ENCODE peak calls at places on chromosomes 7 and 10, in ten cellular contexts. One of them, this sample, is unnamed.

GRCh38 chr10:63976538-63976937 is 455.3 kb downstream of the REEP3 start:
- DNase-seq in neural crest cell: peak; percentile 51
- DNase-seq in lung: peak; percentile 51
- DNase-seq in AG10803: peak; percentile 32
- DNase-seq in astrocyte of the cerebellum: no peak
- DNase-seq in Daoy: no peak
- DNase-seq in mammary epithelial cell: peak; percentile 9
- DNase-seq in amygdala: peak; percentile 10
- DNase-seq in bronchial epithelial cell: peak; percentile 25
- DNase-seq in CD8-positive, alpha-beta memory T cell: no peak
- DNase-seq in this sample: peak; percentile 38

GRCh38 chr7:102152672-102153585 is 133.7 kb upstream of the SH2B2 start:
- DNase-seq in bronchial epithelial cell: peak; percentile 94
- DNase-seq in lung: peak; percentile 42
- DNase-seq in mammary epithelial cell: peak; percentile 42
- DNase-seq in CD8-positive, alpha-beta memory T cell: no peak
- DNase-seq in neural crest cell: no peak
- DNase-seq in AG10803: peak; percentile 38
- DNase-seq in astrocyte of the cerebellum: peak; percentile 27
- DNase-seq in Daoy: peak; percentile 50
- DNase-seq in amygdala: no peak
- DNase-seq in this sample: peak; percentile 24

GRCh38 chr7:21251166-21251806 is 176.6 kb upstream of the SP4 start:
- DNase-seq in mammary epithelial cell: no peak
- DNase-seq in neural crest cell: no peak
- DNase-seq in Daoy: no peak
- DNase-seq in astrocyte of the cerebellum: no peak
- DNase-seq in AG10803: no peak
- DNase-seq in bronchial epithelial cell: no peak
- DNase-seq in lung: no peak
- DNase-seq in CD8-positive, alpha-beta memory T cell: no peak
- DNase-seq in amygdala: no peak
- DNase-seq in this sample: peak; percentile 18

GRCh38 chr7:107045980-107046379 is 1.5 kb downstream of the PRKAR2B start:
- DNase-seq in amygdala: no peak
- DNase-seq in astrocyte of the cerebellum: no peak
- DNase-seq in mammary epithelial cell: no peak
- DNase-seq in Daoy: peak; percentile 46
- DNase-seq in CD8-positive, alpha-beta memory T cell: no peak
- DNase-seq in lung: no peak
- DNase-seq in AG10803: peak; percentile 91
- DNase-seq in neural crest cell: no peak
- DNase-seq in bronchial epithelial cell: no peak
- DNase-seq in this sample: peak; percentile 39

GRCh38 chr10:78382776-78383175 is 349.1 kb downstream of the RPS24 start:
- DNase-seq in AG10803: no peak
- DNase-seq in CD8-positive, alpha-beta memory T cell: no peak
- DNase-seq in astrocyte of the cerebellum: no peak
- DNase-seq in Daoy: no peak
- DNase-seq in bronchial epithelial cell: no peak
- DNase-seq in lung: no peak
- DNase-seq in neural crest cell: no peak
- DNase-seq in amygdala: no peak
- DNase-seq in mammary epithelial cell: no peak
- DNase-seq in this sample: no peak

GRCh38 chr7:116500071-116500853 is 724 bp downstream of the CAV2 start:
- DNase-seq in CD8-positive, alpha-beta memory T cell: no peak
- DNase-seq in astrocyte of the cerebellum: no peak
- DNase-seq in bronchial epithelial cell: peak; percentile 91
- DNase-seq in mammary epithelial cell: peak; percentile 94
- DNase-seq in lung: peak; percentile 34
- DNase-seq in amygdala: peak; percentile 8
- DNase-seq in AG10803: peak; percentile 57
- DNase-seq in Daoy: peak; percentile 89
- DNase-seq in neural crest cell: peak; percentile 14
- DNase-seq in this sample: peak; percentile 74

GRCh38 chr10:110681023-110681681 is 37.0 kb downstream of the RBM20 start:
- DNase-seq in neural crest cell: peak; percentile 53
- DNase-seq in AG10803: no peak
- DNase-seq in mammary epithelial cell: no peak
- DNase-seq in astrocyte of the cerebellum: no peak
- DNase-seq in CD8-positive, alpha-beta memory T cell: peak; percentile 16
- DNase-seq in lung: peak; percentile 27
- DNase-seq in amygdala: no peak
- DNase-seq in bronchial epithelial cell: peak; percentile 35
- DNase-seq in Daoy: peak; percentile 44
- DNase-seq in this sample: peak; percentile 60

GRCh38 chr7:79398145-79398749 is 55.2 kb downstream of the MAGI2 start:
- DNase-seq in Daoy: no peak
- DNase-seq in AG10803: no peak
- DNase-seq in astrocyte of the cerebellum: no peak
- DNase-seq in bronchial epithelial cell: no peak
- DNase-seq in amygdala: no peak
- DNase-seq in CD8-positive, alpha-beta memory T cell: no peak
- DNase-seq in neural crest cell: no peak
- DNase-seq in lung: no peak
- DNase-seq in mammary epithelial cell: no peak
- DNase-seq in this sample: peak; percentile 68

GRCh38 chr10:14918964-14919363 is 34.9 kb downstream of the DCLRE1C start:
- DNase-seq in neural crest cell: no peak
- DNase-seq in bronchial epithelial cell: no peak
- DNase-seq in Daoy: no peak
- DNase-seq in AG10803: no peak
- DNase-seq in CD8-positive, alpha-beta memory T cell: no peak
- DNase-seq in mammary epithelial cell: no peak
- DNase-seq in amygdala: no peak
- DNase-seq in lung: no peak
- DNase-seq in astrocyte of the cerebellum: no peak
- DNase-seq in this sample: no peak

GRCh38 chr10:108566216-108567107 is 1356.8 kb downstream of the XPNPEP1 start:
- DNase-seq in lung: no peak
- DNase-seq in bronchial epithelial cell: no peak
- DNase-seq in AG10803: no peak
- DNase-seq in CD8-positive, alpha-beta memory T cell: no peak
- DNase-seq in astrocyte of the cerebellum: no peak
- DNase-seq in amygdala: no peak
- DNase-seq in Daoy: no peak
- DNase-seq in mammary epithelial cell: no peak
- DNase-seq in neural crest cell: no peak
- DNase-seq in this sample: no peak

GRCh38 chr7:98687331-98687863 is 70.3 kb downstream of the NPTX2 start:
- DNase-seq in mammary epithelial cell: no peak
- DNase-seq in astrocyte of the cerebellum: no peak
- DNase-seq in Daoy: no peak
- DNase-seq in amygdala: no peak
- DNase-seq in bronchial epithelial cell: no peak
- DNase-seq in AG10803: no peak
- DNase-seq in lung: no peak
- DNase-seq in CD8-positive, alpha-beta memory T cell: no peak
- DNase-seq in neural crest cell: no peak
- DNase-seq in this sample: peak; percentile 28

GRCh38 chr7:50418086-50418515 is 32.0 kb downstream of the FIGNL1 start:
- DNase-seq in lung: peak; percentile 68
- DNase-seq in CD8-positive, alpha-beta memory T cell: peak; percentile 49
- DNase-seq in bronchial epithelial cell: peak; percentile 74
- DNase-seq in astrocyte of the cerebellum: peak; percentile 60
- DNase-seq in neural crest cell: peak; percentile 73
- DNase-seq in AG10803: peak; percentile 70
- DNase-seq in Daoy: peak; percentile 91
- DNase-seq in amygdala: peak; percentile 21
- DNase-seq in mammary epithelial cell: peak; percentile 71
- DNase-seq in this sample: peak; percentile 77

GRCh38 chr10:75398630-75399460 is 2.7 kb downstream of the ZNF503 start:
- DNase-seq in Daoy: no peak
- DNase-seq in amygdala: no peak
- DNase-seq in mammary epithelial cell: peak; percentile 53
- DNase-seq in astrocyte of the cerebellum: no peak
- DNase-seq in AG10803: peak; percentile 37
- DNase-seq in lung: peak; percentile 44
- DNase-seq in CD8-positive, alpha-beta memory T cell: no peak
- DNase-seq in neural crest cell: peak; percentile 35
- DNase-seq in bronchial epithelial cell: no peak
- DNase-seq in this sample: peak; percentile 80

GRCh38 chr10:43888551-43888950 is 239.9 kb upstream of the ZNF32 start:
- DNase-seq in amygdala: no peak
- DNase-seq in lung: no peak
- DNase-seq in astrocyte of the cerebellum: peak; percentile 50
- DNase-seq in bronchial epithelial cell: peak; percentile 1
- DNase-seq in CD8-positive, alpha-beta memory T cell: no peak
- DNase-seq in Daoy: no peak
- DNase-seq in mammary epithelial cell: peak; percentile 24
- DNase-seq in AG10803: peak; percentile 87
- DNase-seq in neural crest cell: no peak
- DNase-seq in this sample: no peak

GRCh38 chr10:129917936-129918335 is 46.1 kb downstream of the EBF3 start:
- DNase-seq in bronchial epithelial cell: no peak
- DNase-seq in amygdala: no peak
- DNase-seq in astrocyte of the cerebellum: no peak
- DNase-seq in lung: no peak
- DNase-seq in neural crest cell: no peak
- DNase-seq in mammary epithelial cell: no peak
- DNase-seq in Daoy: no peak
- DNase-seq in CD8-positive, alpha-beta memory T cell: no peak
- DNase-seq in AG10803: no peak
- DNase-seq in this sample: no peak

GRCh38 chr10:80167471-80167870 is 34.9 kb downstream of the PLAC9 start:
- DNase-seq in Daoy: no peak
- DNase-seq in bronchial epithelial cell: no peak
- DNase-seq in AG10803: no peak
- DNase-seq in lung: no peak
- DNase-seq in CD8-positive, alpha-beta memory T cell: no peak
- DNase-seq in mammary epithelial cell: no peak
- DNase-seq in astrocyte of the cerebellum: no peak
- DNase-seq in amygdala: no peak
- DNase-seq in neural crest cell: no peak
- DNase-seq in this sample: no peak

GRCh38 chr7:17709127-17709526 is 231.2 kb downstream of the SNX13 start:
- DNase-seq in bronchial epithelial cell: no peak
- DNase-seq in Daoy: no peak
- DNase-seq in AG10803: no peak
- DNase-seq in neural crest cell: no peak
- DNase-seq in mammary epithelial cell: no peak
- DNase-seq in astrocyte of the cerebellum: no peak
- DNase-seq in CD8-positive, alpha-beta memory T cell: no peak
- DNase-seq in lung: no peak
- DNase-seq in amygdala: no peak
- DNase-seq in this sample: no peak

GRCh38 chr10:46546591-46547330 is 9.7 kb downstream of the GPRIN2 start:
- DNase-seq in CD8-positive, alpha-beta memory T cell: no peak
- DNase-seq in mammary epithelial cell: peak; percentile 65
- DNase-seq in Daoy: no peak
- DNase-seq in lung: peak; percentile 84
- DNase-seq in amygdala: no peak
- DNase-seq in neural crest cell: no peak
- DNase-seq in AG10803: no peak
- DNase-seq in astrocyte of the cerebellum: no peak
- DNase-seq in bronchial epithelial cell: peak; percentile 68
- DNase-seq in this sample: no peak

GRCh38 chr10:36344240-36344639 is 702.1 kb upstream of the FZD8 start:
- DNase-seq in amygdala: no peak
- DNase-seq in bronchial epithelial cell: peak; percentile 35
- DNase-seq in mammary epithelial cell: peak; percentile 46
- DNase-seq in lung: no peak
- DNase-seq in CD8-positive, alpha-beta memory T cell: no peak
- DNase-seq in neural crest cell: no peak
- DNase-seq in Daoy: no peak
- DNase-seq in AG10803: peak; percentile 53
- DNase-seq in astrocyte of the cerebellum: no peak
- DNase-seq in this sample: peak; percentile 43

GRCh38 chr10:326894-327635 is 191.8 kb downstream of the ZMYND11 start:
- DNase-seq in neural crest cell: no peak
- DNase-seq in mammary epithelial cell: no peak
- DNase-seq in CD8-positive, alpha-beta memory T cell: no peak
- DNase-seq in bronchial epithelial cell: no peak
- DNase-seq in AG10803: no peak
- DNase-seq in amygdala: no peak
- DNase-seq in lung: no peak
- DNase-seq in Daoy: no peak
- DNase-seq in astrocyte of the cerebellum: no peak
- DNase-seq in this sample: no peak

GRCh38 chr10:2981361-2981801 is 86.0 kb upstream of the PFKP start:
- DNase-seq in mammary epithelial cell: no peak
- DNase-seq in amygdala: no peak
- DNase-seq in lung: no peak
- DNase-seq in neural crest cell: no peak
- DNase-seq in Daoy: peak; percentile 74
- DNase-seq in bronchial epithelial cell: no peak
- DNase-seq in astrocyte of the cerebellum: no peak
- DNase-seq in CD8-positive, alpha-beta memory T cell: no peak
- DNase-seq in AG10803: no peak
- DNase-seq in this sample: no peak

GRCh38 chr10:84539244-84539643 is 210.9 kb downstream of the CCSER2 start:
- DNase-seq in neural crest cell: no peak
- DNase-seq in Daoy: no peak
- DNase-seq in AG10803: peak; percentile 67
- DNase-seq in bronchial epithelial cell: no peak
- DNase-seq in CD8-positive, alpha-beta memory T cell: no peak
- DNase-seq in mammary epithelial cell: no peak
- DNase-seq in lung: peak; percentile 19
- DNase-seq in amygdala: no peak
- DNase-seq in astrocyte of the cerebellum: no peak
- DNase-seq in this sample: no peak

GRCh38 chr10:49220031-49220430 is 31.8 kb upstream of the TMEM273 start:
- DNase-seq in astrocyte of the cerebellum: no peak
- DNase-seq in amygdala: no peak
- DNase-seq in Daoy: peak; percentile 4
- DNase-seq in CD8-positive, alpha-beta memory T cell: no peak
- DNase-seq in lung: no peak
- DNase-seq in bronchial epithelial cell: peak; percentile 21
- DNase-seq in AG10803: peak; percentile 27
- DNase-seq in mammary epithelial cell: peak; percentile 17
- DNase-seq in neural crest cell: no peak
- DNase-seq in this sample: no peak

GRCh38 chr7:33720870-33721269 is 184.5 kb upstream of the BMPER start:
- DNase-seq in Daoy: no peak
- DNase-seq in amygdala: no peak
- DNase-seq in mammary epithelial cell: no peak
- DNase-seq in lung: no peak
- DNase-seq in bronchial epithelial cell: no peak
- DNase-seq in CD8-positive, alpha-beta memory T cell: no peak
- DNase-seq in astrocyte of the cerebellum: no peak
- DNase-seq in AG10803: no peak
- DNase-seq in neural crest cell: no peak
- DNase-seq in this sample: no peak

GRCh38 chr10:106652279-106652678 is 512.2 kb downstream of the SORCS1 start:
- DNase-seq in astrocyte of the cerebellum: no peak
- DNase-seq in AG10803: no peak
- DNase-seq in neural crest cell: no peak
- DNase-seq in CD8-positive, alpha-beta memory T cell: no peak
- DNase-seq in mammary epithelial cell: peak; percentile 62
- DNase-seq in Daoy: no peak
- DNase-seq in amygdala: no peak
- DNase-seq in bronchial epithelial cell: peak; percentile 6
- DNase-seq in lung: no peak
- DNase-seq in this sample: no peak